ENCODE peak calls at places on chromosome 5, in seven cellular contexts. W is neural progenitor cell; H is Peyer's patch; T is lung; U is upper lobe of right lung; P is CD4-positive, alpha-beta memory T cell; N is tibial nerve. O is an unnamed sample. For H3K9me3 and H3K4me1, the result is how much of the 10 kb centered on the place peaks cover.

GRCh38 chr5:154967419-154968024 is 26.6 kb downstream of the MRPL22 start:
- DNase-seq in U (no peak), T (no peak), H (no peak), P (no peak), N (no peak), W (peak), O (no peak)

GRCh38 chr5:173880306-173880985 is 7.7 kb upstream of the CPEB4 start:
- DNase-seq in P (no peak), T (no peak), H (no peak), W (no peak), U (no peak), N (no peak), O (no peak)

GRCh38 chr5:89315194-89315593 is 432.2 kb upstream of the MEF2C start:
- DNase-seq in T (peak), N (no peak), W (no peak), U (peak), H (peak), P (no peak), O (no peak)

GRCh38 chr5:58502032-58502431 is 10.8 kb downstream of the GAPT start:
- DNase-seq in P (no peak), W (peak), U (no peak), N (no peak), H (no peak), T (no peak), O (no peak)

GRCh38 chr5:109964136-109964535 is 274.4 kb downstream of the MAN2A1 start:
- DNase-seq in P (no peak), W (no peak), U (no peak), H (no peak), T (no peak), N (no peak), O (no peak)

GRCh38 chr5:23164971-23165370 is 311.8 kb upstream of the CDH12 start:
- DNase-seq in U (no peak), N (no peak), T (no peak), P (no peak), H (no peak), W (no peak), O (no peak)

GRCh38 chr5:60843693-60844428 is at the start of gene ELOVL7:
- DNase-seq in U (peak), N (no peak), P (peak), T (peak), W (peak), H (peak), O (peak)

GRCh38 chr5:149363345-149363744 is 5.5 kb downstream of the PCYOX1L start:
- DNase-seq in N (no peak), H (no peak), P (no peak), T (no peak), U (no peak), W (no peak), O (no peak)

GRCh38 chr5:122760281-122760680 is 14.6 kb upstream of the SNX2 start:
- DNase-seq in W (no peak), N (no peak), U (no peak), P (no peak), H (no peak), T (no peak), O (no peak)

GRCh38 chr5:7894439-7894838 is 25.5 kb downstream of the MTRR start:
- DNase-seq in P (no peak), U (no peak), N (no peak), T (no peak), W (no peak), H (no peak), O (no peak)

GRCh38 chr5:37786855-37787254 is 53.0 kb downstream of the GDNF start:
- DNase-seq in P (no peak), T (no peak), U (no peak), H (no peak), W (no peak), N (no peak), O (no peak)

GRCh38 chr5:151078490-151079262 is 2.2 kb downstream of the TNIP1 start:
- DNase-seq in P (peak), W (no peak), N (no peak), U (peak), H (peak), T (no peak), O (no peak)

GRCh38 chr5:68534131-68534940 is 318.8 kb downstream of the PIK3R1 start:
- DNase-seq in U (no peak), T (no peak), N (no peak), W (peak), H (no peak), P (no peak), O (peak)

GRCh38 chr5:149387982-149388381 is 8.9 kb upstream of the IL17B start:
- DNase-seq in U (no peak), W (no peak), N (no peak), P (no peak), H (no peak), T (no peak), O (no peak)

GRCh38 chr5:78265163-78265562 is 29.3 kb downstream of the AP3B1 start:
- DNase-seq in T (no peak), U (no peak), H (no peak), N (no peak), P (no peak), W (no peak), O (no peak)

GRCh38 chr5:179115307-179115706 is 55.1 kb downstream of the ZNF354C start:
- DNase-seq in P (no peak), U (no peak), H (no peak), T (peak), W (no peak), N (no peak), O (no peak)
- H3K9me3 ChIP-seq in P (under half), U (under half), H (under half), T (half or more), W (under half), N (under half), O (half or more)

DNA sequence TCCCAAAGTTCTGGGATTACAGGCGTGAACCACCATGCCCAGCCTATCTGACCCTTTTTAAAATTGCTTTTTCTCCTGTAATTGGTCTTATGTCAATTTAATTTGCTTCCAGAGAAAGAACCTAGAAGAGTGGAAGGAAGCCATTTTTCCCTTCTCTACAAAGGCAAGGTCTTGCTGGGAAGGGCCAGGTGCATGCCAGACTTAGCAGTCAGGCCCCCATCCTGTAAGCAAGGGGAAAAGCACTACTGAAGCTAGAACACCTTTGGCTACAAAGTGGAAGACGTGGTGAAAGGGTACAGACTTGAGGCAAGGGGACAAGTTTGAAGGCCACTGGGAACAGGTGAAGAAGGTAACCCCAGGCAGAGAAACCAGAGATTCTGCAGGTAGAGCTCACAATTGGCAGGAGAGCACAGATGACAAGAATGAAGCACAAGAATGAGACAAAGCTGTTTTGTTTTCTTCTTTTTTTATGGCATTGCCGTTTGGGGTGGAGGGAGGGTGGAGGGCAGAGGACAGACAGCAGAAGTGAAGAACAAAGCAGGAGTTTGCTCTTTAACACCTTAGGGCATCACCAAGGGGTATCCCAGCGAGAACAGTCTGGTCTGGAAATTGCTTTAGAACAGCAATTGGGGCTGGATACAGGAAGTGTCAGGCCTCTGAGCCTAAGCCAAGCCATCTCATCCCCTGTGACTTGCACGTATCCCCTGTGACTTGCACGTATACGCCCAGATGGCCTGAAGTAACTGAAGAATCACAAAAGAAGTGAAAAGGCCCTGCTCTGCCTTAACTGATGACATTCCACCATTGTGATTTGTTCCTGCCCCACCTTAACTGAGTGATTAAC is 72.8 kb downstream of the SERINC5 start:
- DNase-seq in U (no peak), N (no peak), W (peak), T (no peak), P (no peak), H (no peak), O (no peak)
- H3K4me1 ChIP-seq in U (under half), N (under half), W (half or more), T (under half), P (half or more), H (half or more), O (under half)

DNA sequence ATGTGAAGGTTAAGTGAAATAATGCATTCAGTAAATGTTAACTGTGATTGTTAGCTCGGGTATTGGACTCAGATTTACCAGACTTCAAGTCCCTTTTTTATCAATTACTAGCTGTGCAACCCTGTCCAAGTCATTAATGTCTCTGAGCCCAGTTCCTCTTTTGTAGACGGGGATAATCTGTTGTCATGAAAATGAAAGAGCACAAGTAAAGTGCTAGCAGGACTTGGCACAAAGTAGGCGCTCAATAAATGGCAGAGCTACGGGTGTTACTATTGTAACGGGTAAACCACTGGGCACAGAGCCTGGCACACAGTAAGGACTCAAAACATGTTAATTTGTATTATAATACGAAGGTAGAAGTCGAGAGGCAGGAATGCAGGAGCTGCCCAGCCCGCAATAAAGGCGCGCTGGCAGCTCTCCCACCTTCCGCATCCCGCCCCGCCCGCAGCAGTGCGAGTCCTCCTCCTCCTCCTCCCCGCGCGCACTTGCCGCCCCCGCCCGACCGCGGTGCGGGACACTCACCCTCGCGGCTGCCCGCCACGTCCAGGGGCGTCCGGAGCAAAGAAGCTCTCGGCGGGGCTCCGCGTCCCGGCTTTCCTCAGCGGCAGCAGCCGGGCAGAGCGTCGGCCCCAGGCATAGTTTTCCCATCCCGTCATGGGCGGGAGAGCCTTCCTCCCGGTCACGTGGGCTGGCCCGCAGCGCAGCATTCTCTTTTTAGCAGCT is at the start of gene C1QTNF2:
- DNase-seq in U (peak), H (peak), T (no peak), N (no peak), P (no peak), W (peak), O (peak)
- H3K9me3 ChIP-seq in U (under half), H (under half), T (under half), N (under half), P (under half), W (under half), O (under half)

DNA sequence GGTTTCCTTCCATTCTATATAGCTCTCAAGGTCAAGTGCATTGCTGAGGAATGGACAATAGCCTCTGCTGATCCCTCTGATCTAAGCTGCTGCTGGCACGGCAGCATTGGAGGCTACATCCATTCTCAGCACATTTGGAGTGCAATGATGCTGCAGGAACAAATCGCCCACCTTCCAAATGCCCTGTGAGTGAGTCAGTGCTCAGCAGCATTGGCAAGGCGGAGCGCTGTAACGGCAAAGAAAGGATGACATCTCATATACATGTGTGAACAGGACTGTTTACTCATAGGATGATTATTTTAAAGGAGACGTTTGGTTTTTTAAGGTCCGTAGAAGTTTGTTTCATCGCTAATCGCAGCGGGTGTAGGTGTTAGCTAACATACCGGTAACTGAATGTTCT is 408.7 kb downstream of the ARHGEF28 start:
- DNase-seq in N (no peak), U (no peak), W (no peak), T (no peak), P (no peak), H (no peak), O (no peak)
- H3K4me1 ChIP-seq in N (under half), U (under half), W (under half), T (under half), P (under half), H (under half), O (under half)